ENCODE peak calls at places on chromosomes 13 and 19, in four cellular contexts. One of them, this sample, is unnamed.

GRCh38 chr19:15829277-15829770 is 13.9 kb upstream of the OR10H1 start:
- DNase-seq in cardiac fibroblast: no peak
- DNase-seq in stimulated activated CD4-positive, alpha-beta T cell treated with anti-CD3 and anti-CD28 coated beads, Interleukin-15, amount 100 ng/mL, for 1 hour: no peak
- DNase-seq in NCI-H446: no peak
- DNase-seq in this sample: no peak

GRCh38 chr13:29801737-29802305 is 48.6 kb downstream of the UBL3 start:
- DNase-seq in cardiac fibroblast: peak; percentile 7
- DNase-seq in stimulated activated CD4-positive, alpha-beta T cell treated with anti-CD3 and anti-CD28 coated beads, Interleukin-15, amount 100 ng/mL, for 1 hour: no peak
- DNase-seq in NCI-H446: no peak
- DNase-seq in this sample: no peak

GRCh38 chr19:3554254-3555083 is 2.9 kb downstream of the MFSD12 start:
- DNase-seq in cardiac fibroblast: no peak
- DNase-seq in stimulated activated CD4-positive, alpha-beta T cell treated with anti-CD3 and anti-CD28 coated beads, Interleukin-15, amount 100 ng/mL, for 1 hour: no peak
- DNase-seq in NCI-H446: no peak
- DNase-seq in this sample: no peak

GRCh38 chr19:1825909-1826556 is 14.0 kb upstream of the ATP8B3 start:
- DNase-seq in cardiac fibroblast: peak; percentile 69
- DNase-seq in stimulated activated CD4-positive, alpha-beta T cell treated with anti-CD3 and anti-CD28 coated beads, Interleukin-15, amount 100 ng/mL, for 1 hour: peak; percentile 54
- DNase-seq in NCI-H446: peak; percentile 53
- DNase-seq in this sample: peak; percentile 42

GRCh38 chr19:44848036-44848804 is 2.1 kb downstream of the NECTIN2 start:
- DNase-seq in cardiac fibroblast: peak; percentile 58
- DNase-seq in stimulated activated CD4-positive, alpha-beta T cell treated with anti-CD3 and anti-CD28 coated beads, Interleukin-15, amount 100 ng/mL, for 1 hour: no peak
- DNase-seq in NCI-H446: no peak
- DNase-seq in this sample: no peak

GRCh38 chr13:102977471-102977870 is 88.7 kb downstream of the SLC10A2 start:
- DNase-seq in cardiac fibroblast: peak; percentile 31
- DNase-seq in stimulated activated CD4-positive, alpha-beta T cell treated with anti-CD3 and anti-CD28 coated beads, Interleukin-15, amount 100 ng/mL, for 1 hour: no peak
- DNase-seq in NCI-H446: no peak
- DNase-seq in this sample: no peak

GRCh38 chr19:58387338-58388174 is 487 bp downstream of the RPS5 start:
- DNase-seq in cardiac fibroblast: no peak
- DNase-seq in stimulated activated CD4-positive, alpha-beta T cell treated with anti-CD3 and anti-CD28 coated beads, Interleukin-15, amount 100 ng/mL, for 1 hour: no peak
- DNase-seq in NCI-H446: no peak
- DNase-seq in this sample: no peak

GRCh38 chr19:2798733-2799132 is 13.4 kb downstream of the THOP1 start:
- DNase-seq in cardiac fibroblast: no peak
- DNase-seq in stimulated activated CD4-positive, alpha-beta T cell treated with anti-CD3 and anti-CD28 coated beads, Interleukin-15, amount 100 ng/mL, for 1 hour: no peak
- DNase-seq in NCI-H446: no peak
- DNase-seq in this sample: no peak

GRCh38 chr13:110339263-110339662 is 32.2 kb downstream of the COL4A2 start:
- DNase-seq in cardiac fibroblast: no peak
- DNase-seq in stimulated activated CD4-positive, alpha-beta T cell treated with anti-CD3 and anti-CD28 coated beads, Interleukin-15, amount 100 ng/mL, for 1 hour: no peak
- DNase-seq in NCI-H446: no peak
- DNase-seq in this sample: no peak

GRCh38 chr19:41997121-41997850 is 3.3 kb upstream of the ATP1A3 start:
- DNase-seq in cardiac fibroblast: peak; percentile 37
- DNase-seq in stimulated activated CD4-positive, alpha-beta T cell treated with anti-CD3 and anti-CD28 coated beads, Interleukin-15, amount 100 ng/mL, for 1 hour: no peak
- DNase-seq in NCI-H446: no peak
- DNase-seq in this sample: no peak

GRCh38 chr19:56110515-56111448 is 10.3 kb downstream of the ZNF787 start:
- DNase-seq in cardiac fibroblast: peak; percentile 37
- DNase-seq in stimulated activated CD4-positive, alpha-beta T cell treated with anti-CD3 and anti-CD28 coated beads, Interleukin-15, amount 100 ng/mL, for 1 hour: no peak
- DNase-seq in NCI-H446: no peak
- DNase-seq in this sample: no peak

GRCh38 chr19:55088543-55089265 is 13.0 kb downstream of the EPS8L1 start:
- DNase-seq in cardiac fibroblast: peak; percentile 71
- DNase-seq in stimulated activated CD4-positive, alpha-beta T cell treated with anti-CD3 and anti-CD28 coated beads, Interleukin-15, amount 100 ng/mL, for 1 hour: peak; percentile 52
- DNase-seq in NCI-H446: peak; percentile 39
- DNase-seq in this sample: no peak

GRCh38 chr13:43269037-43269476 is 245.7 kb downstream of the DNAJC15 start:
- DNase-seq in cardiac fibroblast: peak; percentile 94
- DNase-seq in stimulated activated CD4-positive, alpha-beta T cell treated with anti-CD3 and anti-CD28 coated beads, Interleukin-15, amount 100 ng/mL, for 1 hour: no peak
- DNase-seq in NCI-H446: no peak
- DNase-seq in this sample: peak; percentile 69

GRCh38 chr19:48696353-48697010 is 711 bp downstream of the FUT2 start:
- DNase-seq in cardiac fibroblast: no peak
- DNase-seq in stimulated activated CD4-positive, alpha-beta T cell treated with anti-CD3 and anti-CD28 coated beads, Interleukin-15, amount 100 ng/mL, for 1 hour: no peak
- DNase-seq in NCI-H446: no peak
- DNase-seq in this sample: no peak